ENCODE peak calls at places on chromosomes 13 and 19, in four cellular contexts. F, V, S and P are unnamed samples.

GRCh38 chr19:36488816-36489138 is 584 bp downstream of the ZNF566 start:
- DNase-seq in F (no peak), V (no peak), S (no peak), P (peak)

GRCh38 chr19:49475995-49476880 is 2.2 kb downstream of the FLT3LG start:
- DNase-seq in S (no peak), F (peak), V (peak), P (no peak)

GRCh38 chr19:5498817-5499535 is 43.8 kb downstream of the ZNRF4 start:
- DNase-seq in S (no peak), V (no peak), F (no peak), P (no peak)

GRCh38 chr19:38577826-38578225 is 39.9 kb downstream of the MAP4K1 start:
- DNase-seq in V (no peak), S (no peak), F (no peak), P (no peak)

GRCh38 chr13:20363162-20363561 is 131.0 kb upstream of the GJB6 start:
- DNase-seq in S (no peak), V (no peak), F (no peak), P (no peak)

GRCh38 chr19:5124111-5124855 is 155.4 kb downstream of the KDM4B start:
- DNase-seq in V (no peak), S (no peak), F (no peak), P (no peak)

GRCh38 chr13:33191425-33192221 is 93.9 kb downstream of the STARD13 start:
- DNase-seq in V (no peak), S (no peak), F (no peak), P (no peak)

GRCh38 chr19:7618771-7619510 is 10.4 kb downstream of the XAB2 start:
- DNase-seq in F (no peak), V (no peak), S (no peak), P (no peak)

GRCh38 chr19:42203700-42204099 is 13.8 kb downstream of the DEDD2 start:
- DNase-seq in F (no peak), V (no peak), S (no peak), P (no peak)

GRCh38 chr13:66994097-66994496 is 236.0 kb downstream of the PCDH9 start:
- DNase-seq in F (no peak), S (no peak), V (peak), P (no peak)

GRCh38 chr13:109816979-109817275 is 30.5 kb upstream of the IRS2 start:
- DNase-seq in V (no peak), F (no peak), S (no peak), P (no peak)

GRCh38 chr13:32415019-32415418 is 12.9 kb downstream of the N4BP2L1 start:
- DNase-seq in F (no peak), S (no peak), V (no peak), P (no peak)

GRCh38 chr13:52809310-52809769 is 39.1 kb downstream of the PCDH8 start:
- DNase-seq in V (no peak), F (no peak), S (no peak), P (peak)

GRCh38 chr13:20064128-20064527 is 96.7 kb downstream of the GJA3 start:
- DNase-seq in V (no peak), S (no peak), F (no peak), P (peak)

GRCh38 chr19:45125360-45125759 is 32.4 kb downstream of the PPP1R37 start:
- DNase-seq in V (no peak), F (no peak), S (no peak), P (no peak)

GRCh38 chr19:52710538-52710937 is 24.3 kb downstream of the ZNF611 start:
- DNase-seq in F (no peak), V (no peak), S (no peak), P (no peak)

GRCh38 chr19:42333975-42334696 is 8.7 kb downstream of the MEGF8 start:
- DNase-seq in F (no peak), V (no peak), S (no peak), P (no peak)

GRCh38 chr19:40578442-40578908 is 1.8 kb downstream of the SHKBP1 start:
- DNase-seq in V (no peak), F (no peak), S (no peak), P (no peak)

GRCh38 chr13:107450426-107450825 is 764.9 kb downstream of the LIG4 start:
- DNase-seq in S (no peak), F (no peak), V (no peak), P (no peak)

GRCh38 chr13:97212540-97213146 is 9.5 kb upstream of the MBNL2 start:
- DNase-seq in V (no peak), F (no peak), S (no peak), P (no peak)

DNA sequence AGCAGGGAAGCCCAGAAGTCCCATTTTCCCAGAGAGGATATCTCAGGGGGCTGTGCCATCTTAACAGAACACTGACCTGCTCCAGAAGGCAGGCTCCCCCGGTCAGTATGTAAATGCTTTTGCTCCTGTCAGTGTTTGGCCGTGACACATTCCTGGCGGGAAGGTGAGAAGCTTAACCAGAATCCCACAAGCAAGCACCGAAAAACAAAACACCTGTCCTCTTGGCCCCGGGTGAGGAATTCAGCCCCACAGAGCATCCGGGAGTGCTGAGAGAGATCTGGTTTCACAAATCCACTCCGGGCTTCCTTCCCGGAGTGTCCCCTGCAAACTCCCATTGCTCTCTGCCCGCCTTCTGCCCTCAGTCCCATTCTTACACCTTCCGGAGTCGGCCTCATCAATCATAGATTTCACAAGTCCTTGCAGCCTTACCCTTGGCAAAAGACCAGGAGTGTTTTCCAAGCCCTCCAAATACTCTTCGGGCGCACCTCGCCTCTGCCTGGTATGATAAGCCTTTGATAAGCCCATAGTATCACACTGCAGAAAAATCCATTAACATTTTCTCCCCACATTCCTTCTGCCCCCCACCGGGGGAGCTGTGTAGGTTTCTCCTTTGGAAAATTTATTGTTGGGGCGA is 12.2 kb downstream of the TPM4 start:
- DNase-seq in F (no peak), S (no peak), V (no peak), P (no peak)
- TF ChIP-seq CTCF in F (no peak), S (peak), V (no peak), P (peak)

GRCh38 chr19:18998276-18998675 is 35.0 kb downstream of the SUGP2 start:
- DNase-seq in F (no peak), S (no peak), V (no peak), P (no peak)

GRCh38 chr19:18999016-18999758 is 34.1 kb downstream of the SUGP2 start:
- DNase-seq in F (no peak), V (no peak), S (no peak), P (no peak)

GRCh38 chr19:18996351-18996750 is 37.0 kb downstream of the SUGP2 start:
- DNase-seq in V (no peak), F (no peak), S (no peak), P (no peak)

GRCh38 chr19:18996796-18997394 is 36.4 kb downstream of the SUGP2 start:
- DNase-seq in S (no peak), F (no peak), V (no peak), P (no peak)

GRCh38 chr19:18999896-19000620 is 33.3 kb downstream of the SUGP2 start:
- DNase-seq in F (no peak), S (no peak), V (no peak), P (no peak)
- TF ChIP-seq CTCF in F (no peak), S (peak), V (no peak), P (peak)

GRCh38 chr19:46621191-46622117 is 3.4 kb downstream of the PTGIR start:
- DNase-seq in V (peak), S (no peak), F (no peak), P (no peak)
- TF ChIP-seq CTCF in V (peak), S (no peak), F (no peak), P (peak)

GRCh38 chr19:1089891-1090290 is 5.3 kb downstream of the POLR2E start:
- DNase-seq in F (no peak), V (no peak), S (no peak), P (no peak)

GRCh38 chr19:1088419-1089066 is 6.6 kb downstream of the POLR2E start:
- DNase-seq in F (no peak), V (no peak), S (no peak), P (no peak)

GRCh38 chr19:1089126-1089771 is 5.9 kb downstream of the POLR2E start:
- DNase-seq in V (no peak), S (no peak), F (no peak), P (no peak)

GRCh38 chr19:1086618-1087017 is 8.6 kb downstream of the POLR2E start:
- DNase-seq in V (no peak), S (no peak), F (no peak), P (no peak)

DNA sequence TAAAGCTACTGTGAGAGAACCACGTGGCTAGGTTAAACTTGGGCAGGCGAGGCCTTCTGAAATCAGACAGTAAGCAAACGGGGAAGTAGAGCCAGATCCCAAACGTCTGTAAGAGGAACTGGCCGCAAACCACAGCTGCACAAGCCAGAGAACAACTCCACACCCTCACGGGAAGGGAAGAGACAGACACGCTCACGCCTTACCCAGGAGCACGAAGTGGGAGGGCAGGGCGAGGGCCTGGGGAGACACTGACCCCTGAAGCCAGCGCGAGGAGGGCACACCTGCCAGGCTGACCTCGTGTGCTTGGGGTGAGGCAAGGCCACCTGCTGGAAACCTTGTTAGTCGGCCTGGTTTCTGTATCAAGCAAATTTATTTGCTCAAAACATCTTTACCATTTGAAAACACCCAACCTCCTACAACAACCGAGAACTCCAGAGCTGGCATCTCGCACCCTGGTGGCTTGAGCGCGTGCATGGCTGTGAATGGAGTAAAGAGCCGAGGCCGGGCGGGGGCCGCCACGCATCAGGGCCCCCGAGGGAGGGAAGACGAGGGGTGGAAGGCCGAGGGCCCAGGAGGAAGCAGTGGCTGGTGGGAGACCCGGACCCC is 7.3 kb downstream of the POLR2E start:
- DNase-seq in F (no peak), V (no peak), S (no peak), P (no peak)
- TF ChIP-seq CTCF in F (peak), V (no peak), S (no peak), P (no peak)

DNA sequence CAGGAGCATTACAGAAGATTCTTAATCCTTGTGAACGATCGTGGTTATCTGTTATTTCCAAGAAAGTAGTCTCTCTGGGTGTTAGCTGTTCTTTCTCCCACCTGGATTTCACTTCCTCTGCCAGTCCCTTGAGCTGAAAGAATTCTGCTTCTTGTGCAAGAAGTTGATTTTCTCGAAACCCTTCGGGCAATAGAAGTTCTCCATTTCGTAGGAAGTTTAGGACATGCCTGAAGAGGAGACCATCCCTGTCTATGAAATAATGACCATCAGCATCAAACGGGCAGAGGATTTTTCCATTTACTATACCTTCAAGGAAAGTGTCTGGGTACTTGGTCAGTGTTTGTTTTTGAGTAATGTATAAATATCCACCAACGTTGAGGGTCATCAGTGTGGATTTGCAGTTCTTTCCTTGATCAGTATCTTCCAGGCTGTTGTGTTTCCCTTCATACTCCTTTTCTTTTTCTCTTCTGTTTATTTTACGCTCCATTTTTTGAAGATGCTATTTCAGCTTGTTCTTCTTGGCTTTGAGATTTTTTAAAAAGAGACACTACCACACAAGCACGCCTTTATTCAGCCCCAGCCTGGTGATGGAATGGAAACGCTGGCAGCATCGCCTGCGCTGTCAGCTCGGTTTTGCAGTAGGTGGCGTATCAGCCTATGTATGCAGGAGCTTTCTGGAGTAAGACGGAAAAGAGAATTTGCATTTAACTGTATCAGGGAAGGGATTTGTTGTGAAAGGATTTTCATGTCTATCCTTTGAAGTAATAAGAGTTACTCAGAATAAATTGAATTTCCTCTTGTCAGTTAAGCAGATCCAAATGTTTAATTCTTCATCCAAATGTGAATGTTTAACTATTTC is 6.5 kb downstream of the KCTD4 start:
- DNase-seq in S (peak), F (no peak), V (peak), P (no peak)
- TF ChIP-seq CTCF in S (peak), F (no peak), V (peak), P (no peak)

GRCh38 chr13:101492251-101492910 is 39.9 kb downstream of the ITGBL1 start:
- DNase-seq in S (no peak), V (no peak), F (no peak), P (no peak)

GRCh38 chr13:101489635-101490034 is 37.2 kb downstream of the ITGBL1 start:
- DNase-seq in V (no peak), F (no peak), S (no peak), P (no peak)

GRCh38 chr13:101490400-101491015 is 38.0 kb downstream of the ITGBL1 start:
- DNase-seq in F (no peak), S (no peak), V (no peak), P (no peak)

GRCh38 chr13:101488734-101489133 is 36.3 kb downstream of the ITGBL1 start:
- DNase-seq in S (no peak), V (no peak), F (no peak), P (no peak)

GRCh38 chr13:101487046-101487830 is 34.8 kb downstream of the ITGBL1 start:
- DNase-seq in F (no peak), S (no peak), V (no peak), P (no peak)
- TF ChIP-seq CTCF in F (no peak), S (no peak), V (no peak), P (no peak)

GRCh38 chr19:46134527-46134926 is 10.0 kb upstream of the IGFL3 start:
- DNase-seq in V (no peak), S (no peak), F (no peak), P (no peak)

GRCh38 chr19:46142294-46142693 is 5.7 kb upstream of the IGFL2 start:
- DNase-seq in S (no peak), V (no peak), F (no peak), P (no peak)

GRCh38 chr19:46133777-46134231 is 9.3 kb upstream of the IGFL3 start:
- DNase-seq in F (no peak), V (no peak), S (no peak), P (no peak)

GRCh38 chr19:46141421-46141820 is 6.6 kb upstream of the IGFL2 start:
- DNase-seq in F (no peak), V (no peak), S (no peak), P (no peak)

DNA sequence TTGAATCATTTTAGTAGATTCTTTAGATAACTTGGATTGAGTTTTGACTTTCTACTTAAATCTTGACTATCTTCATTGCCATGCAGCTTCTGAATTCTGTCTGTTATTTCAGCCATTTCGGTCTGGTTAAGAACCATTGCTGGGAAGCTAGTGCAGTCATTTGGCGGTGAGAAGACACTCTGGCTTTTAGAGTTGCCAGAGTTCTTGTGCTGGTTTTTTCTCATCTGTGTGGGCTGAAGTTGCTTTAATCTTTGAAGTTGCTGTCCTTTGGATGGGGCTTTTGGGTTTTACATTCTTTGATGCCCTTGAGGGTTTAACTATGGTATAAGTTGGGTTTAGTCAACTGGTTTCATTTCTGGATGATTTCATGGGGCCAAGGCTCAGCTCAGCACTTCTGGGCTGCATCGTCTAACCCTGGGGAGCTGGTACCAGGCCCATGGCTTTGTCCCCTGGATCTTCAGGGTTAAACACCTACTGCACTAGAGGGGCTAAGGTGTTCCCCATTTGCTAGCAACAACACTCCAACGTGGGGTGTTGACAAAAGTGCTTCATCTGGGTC is 10.0 kb upstream of the IGFL2 start:
- DNase-seq in V (no peak), S (no peak), F (no peak), P (no peak)
- TF ChIP-seq CTCF in V (no peak), S (no peak), F (no peak), P (no peak)